ENCODE peak calls at places on chromosomes 3 and 15, in seven cellular contexts. O is lung; G is naive thymus-derived CD4-positive, alpha-beta T cell; E is body of pancreas; U is CD4-positive, alpha-beta memory T cell; P is cardiac muscle cell; M is fibroblast of lung. D is an unnamed sample. For H3K4me1, the result is how much of the 10 kb centered on the place peaks cover.

GRCh38 chr15:31497838-31498237 is 171.2 kb downstream of the KLF13 start:
- DNase-seq in O (peak), G (no peak), E (no peak), U (no peak), P (no peak), M (no peak), D (no peak)

GRCh38 chr3:115822572-115822971 is 199.3 kb downstream of the GAP43 start:
- DNase-seq in O (no peak), G (no peak), E (no peak), U (no peak), P (no peak), M (no peak), D (no peak)

GRCh38 chr3:52892290-52892624 is 5.1 kb downstream of the STIMATE start:
- DNase-seq in O (no peak), G (no peak), E (peak), U (no peak), P (no peak), M (no peak), D (no peak)

GRCh38 chr3:141057951-141058800 is 7.0 kb downstream of the SPSB4 start:
- DNase-seq in O (no peak), G (no peak), E (no peak), U (no peak), P (no peak), M (no peak), D (no peak)

GRCh38 chr3:69411331-69411730 is 25.4 kb upstream of the FRMD4B start:
- DNase-seq in O (no peak), G (no peak), E (no peak), U (no peak), P (peak), M (no peak), D (no peak)

GRCh38 chr3:86996261-86996955 is 5.5 kb upstream of the VGLL3 start:
- DNase-seq in O (no peak), G (no peak), E (no peak), U (no peak), P (peak), M (no peak), D (no peak)

GRCh38 chr3:113287111-113287817 is 75.9 kb downstream of the BOC start:
- DNase-seq in O (no peak), G (no peak), E (no peak), U (no peak), P (peak), M (peak), D (no peak)

GRCh38 chr3:187920871-187921270 is 175.6 kb upstream of the BCL6 start:
- DNase-seq in O (no peak), G (no peak), E (no peak), U (no peak), P (peak), M (peak), D (no peak)

GRCh38 chr3:110579841-110580550 is 491.6 kb upstream of the NECTIN3 start:
- DNase-seq in O (no peak), G (no peak), E (no peak), U (no peak), P (peak), M (peak), D (no peak)

GRCh38 chr3:126551066-126551838 is 7.5 kb downstream of the C3orf22 start:
- DNase-seq in O (no peak), G (no peak), E (no peak), U (no peak), P (no peak), M (no peak), D (peak)

GRCh38 chr3:181278468-181279238 is 289.1 kb upstream of the DNAJC19 start:
- DNase-seq in O (no peak), G (no peak), E (no peak), U (no peak), P (peak), M (no peak), D (no peak)

GRCh38 chr15:49101536-49101935 is 53.9 kb downstream of the COPS2 start:
- DNase-seq in O (no peak), G (no peak), E (no peak), U (no peak), P (peak), M (peak), D (no peak)

GRCh38 chr15:79593119-79593869 is 161.2 kb downstream of the MINAR1 start:
- DNase-seq in O (peak), G (no peak), E (no peak), U (no peak), P (peak), M (peak), D (no peak)

GRCh38 chr15:67928666-67929065 is 88.8 kb upstream of the RNU6-1 start:
- DNase-seq in O (no peak), G (no peak), E (no peak), U (no peak), P (peak), M (no peak), D (no peak)

GRCh38 chr15:67927501-67928156 is 87.8 kb upstream of the RNU6-1 start:
- DNase-seq in O (peak), G (no peak), E (peak), U (no peak), P (peak), M (peak), D (peak)

GRCh38 chr15:67930720-67931119 is 90.9 kb upstream of the RNU6-1 start:
- DNase-seq in O (no peak), G (no peak), E (peak), U (no peak), P (no peak), M (no peak), D (no peak)

GRCh38 chr15:67935244-67935643 is 95.4 kb upstream of the RNU6-1 start:
- DNase-seq in O (no peak), G (no peak), E (no peak), U (no peak), P (no peak), M (no peak), D (no peak)

DNA sequence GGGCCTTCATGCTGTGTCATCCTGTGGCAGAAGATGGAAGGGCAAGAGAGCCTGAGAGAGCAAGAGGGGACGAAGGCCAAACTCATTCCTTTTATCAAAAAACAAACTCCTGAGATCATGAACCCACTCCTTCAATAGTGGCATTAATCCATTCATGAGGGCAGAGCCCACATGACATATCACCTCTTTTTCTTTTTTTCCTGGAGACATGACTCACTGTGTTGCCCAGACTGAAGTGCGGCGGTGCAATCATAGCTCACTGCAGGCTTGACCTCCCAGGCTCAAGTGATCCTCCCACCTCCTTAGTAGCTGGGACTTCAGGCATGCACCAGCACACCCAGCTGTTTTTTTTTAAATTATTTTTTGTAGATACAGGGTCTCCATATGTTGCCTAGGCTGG is 92.0 kb upstream of the RNU6-1 start:
- DNase-seq in O (no peak), G (no peak), E (no peak), U (no peak), P (peak), M (no peak), D (no peak)
- H3K27ac ChIP-seq in O (no peak), G (no peak), E (no peak), U (no peak), P (no peak), M (no peak), D (no peak)

GRCh38 chr3:172104471-172105072 is 65.2 kb downstream of the FNDC3B start:
- DNase-seq in O (no peak), G (no peak), E (peak), U (no peak), P (peak), M (no peak), D (no peak)
- H3K4me1 ChIP-seq in O (under half), G (half or more), E (half or more), U (half or more), P (half or more), M (under half), D (half or more)

GRCh38 chr15:73369073-73369694 is 426 bp upstream of the HCN4 start:
- DNase-seq in O (no peak), G (no peak), E (no peak), U (no peak), P (no peak), M (no peak), D (no peak)
- H3K4me3 ChIP-seq in O (no peak), G (no peak), E (no peak), U (no peak), P (peak), M (no peak), D (no peak)

GRCh38 chr3:100001514-100002270 is 112.6 kb downstream of the FILIP1L start:
- DNase-seq in O (no peak), G (no peak), E (peak), U (no peak), P (no peak), M (no peak), D (no peak)
- H3K27ac ChIP-seq in O (no peak), G (no peak), E (peak), U (no peak), P (no peak), M (no peak), D (no peak)

GRCh38 chr3:48426401-48426909 is 3.4 kb downstream of the PLXNB1 start:
- DNase-seq in O (no peak), G (no peak), E (no peak), U (no peak), P (no peak), M (no peak), D (no peak)
- H3K4me1 ChIP-seq in O (under half), G (under half), E (half or more), U (under half), P (under half), M (under half), D (under half)